ENCODE peak calls at places on chromosome 13, in five cellular contexts. X, F, S, N and V are unnamed samples. For H3K9me3, the result is how much of the 10 kb centered on the place peaks cover.

GRCh38 chr13:95112883-95113282 is 188.4 kb downstream of the ABCC4 start:
- DNase-seq in F (no peak), X (no peak), N (no peak), S (no peak), V (no peak)

GRCh38 chr13:29771247-29771646 is 79.2 kb downstream of the UBL3 start:
- DNase-seq in X (peak), F (no peak), N (peak), S (no peak), V (peak)

GRCh38 chr13:107376393-107377085 is 808.6 kb upstream of the ARGLU1 start:
- DNase-seq in F (no peak), X (no peak), N (peak), S (no peak), V (no peak)

GRCh38 chr13:40215311-40215710 is 451.1 kb downstream of the FOXO1 start:
- DNase-seq in S (no peak), F (no peak), X (no peak), N (no peak), V (no peak)

GRCh38 chr13:49443327-49443688 is 556 bp downstream of the CAB39L start:
- DNase-seq in F (no peak), N (peak), X (peak), S (no peak), V (no peak)

GRCh38 chr13:112892759-112893569 is 76.0 kb upstream of the MCF2L start:
- DNase-seq in S (peak), X (peak), F (no peak), N (no peak), V (no peak)

GRCh38 chr13:48646791-48647190 is 6.9 kb upstream of the CYSLTR2 start:
- DNase-seq in N (no peak), S (peak), F (no peak), X (no peak), V (no peak)

GRCh38 chr13:58165617-58166016 is 534.1 kb downstream of the PCDH17 start:
- DNase-seq in F (no peak), S (no peak), N (no peak), X (no peak), V (no peak)

GRCh38 chr13:48804836-48805601 is 151.3 kb downstream of the CYSLTR2 start:
- DNase-seq in F (no peak), N (no peak), X (no peak), S (no peak), V (no peak)

GRCh38 chr13:93226623-93227279 is at the start of gene GPC6:
- DNase-seq in N (peak), S (no peak), X (peak), F (peak), V (no peak)

GRCh38 chr13:66826398-66826797 is 403.7 kb downstream of the PCDH9 start:
- DNase-seq in F (no peak), S (no peak), N (no peak), X (no peak), V (no peak)

GRCh38 chr13:106597759-106598395 is 29.9 kb upstream of the ARGLU1 start:
- DNase-seq in F (no peak), S (no peak), N (no peak), X (no peak), V (no peak)

GRCh38 chr13:20565120-20565736 is 1.7 kb upstream of the IFT88 start:
- DNase-seq in N (peak), F (no peak), X (no peak), S (no peak), V (no peak)

GRCh38 chr13:20558982-20559381 is 8.0 kb upstream of the IFT88 start:
- DNase-seq in F (no peak), S (no peak), X (no peak), N (no peak), V (no peak)

GRCh38 chr13:20561731-20562130 is 5.2 kb upstream of the IFT88 start:
- DNase-seq in F (no peak), S (no peak), X (no peak), N (no peak), V (no peak)

DNA sequence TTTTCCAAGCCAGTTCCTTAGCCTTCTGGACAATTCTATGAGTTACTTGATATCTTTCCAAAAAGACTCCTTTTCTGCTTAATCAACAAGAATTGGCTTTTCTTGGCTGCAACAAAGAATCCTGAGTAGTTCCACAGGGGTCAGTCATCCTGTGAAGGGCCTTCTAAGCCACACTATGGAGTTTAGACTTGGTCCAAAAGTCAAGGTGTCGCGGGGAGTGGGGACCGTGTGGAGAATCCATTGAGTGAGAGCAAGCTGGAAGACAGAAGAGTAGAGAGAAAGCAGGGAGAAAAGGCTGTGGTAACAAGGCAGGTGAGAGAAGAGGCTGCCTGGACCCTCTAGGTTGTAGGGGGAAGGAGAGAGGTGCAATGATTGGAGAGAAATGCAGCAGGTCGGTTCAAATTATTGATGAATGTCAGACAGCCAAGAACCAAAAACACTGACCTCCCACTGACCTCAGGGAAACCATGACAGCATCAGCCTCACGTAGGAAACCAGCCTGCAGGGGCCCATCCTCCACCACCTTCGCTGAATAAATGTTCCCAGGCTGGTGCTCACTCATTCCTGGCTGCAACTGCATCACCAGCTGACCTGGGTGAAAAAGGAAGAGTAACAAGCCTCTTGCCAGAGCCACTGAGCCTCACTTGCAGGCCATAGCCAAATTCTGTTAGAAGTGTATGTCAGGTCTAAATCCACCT is 7.1 kb upstream of the IFT88 start:
- DNase-seq in S (no peak), F (no peak), N (no peak), X (peak), V (no peak)
- H3K27ac ChIP-seq in S (no peak), F (no peak), N (no peak), X (peak), V (no peak)

DNA sequence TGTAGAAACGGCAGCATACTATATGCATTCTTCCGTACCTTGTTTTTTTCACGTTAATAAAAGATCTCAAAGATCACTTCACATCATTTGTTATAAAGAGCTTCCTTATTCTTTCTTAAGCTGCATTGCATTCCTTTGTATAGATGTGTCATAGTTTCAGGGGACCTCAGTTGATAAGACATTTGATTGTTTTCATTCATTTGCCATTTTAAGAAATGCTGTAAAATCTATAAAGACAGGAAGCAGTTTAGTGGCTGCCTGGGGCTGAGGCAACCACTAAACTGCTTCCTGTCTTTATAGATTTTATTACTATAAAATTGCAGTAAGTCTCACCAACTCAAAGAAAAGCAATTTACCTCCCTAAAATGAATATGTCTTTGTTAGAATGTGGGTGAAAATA is 59.4 kb downstream of the ZDHHC20 start:
- DNase-seq in N (peak), X (no peak), F (no peak), S (no peak), V (peak)
- H3K9me3 ChIP-seq in N (under half), X (under half), F (under half), S (under half), V (under half)

GRCh38 chr13:99388334-99388923 is 81.2 kb upstream of the GPR183 start:
- DNase-seq in X (no peak), F (no peak), N (no peak), S (no peak), V (no peak)
- H3K27ac ChIP-seq in X (no peak), F (no peak), N (no peak), S (no peak), V (peak)

DNA sequence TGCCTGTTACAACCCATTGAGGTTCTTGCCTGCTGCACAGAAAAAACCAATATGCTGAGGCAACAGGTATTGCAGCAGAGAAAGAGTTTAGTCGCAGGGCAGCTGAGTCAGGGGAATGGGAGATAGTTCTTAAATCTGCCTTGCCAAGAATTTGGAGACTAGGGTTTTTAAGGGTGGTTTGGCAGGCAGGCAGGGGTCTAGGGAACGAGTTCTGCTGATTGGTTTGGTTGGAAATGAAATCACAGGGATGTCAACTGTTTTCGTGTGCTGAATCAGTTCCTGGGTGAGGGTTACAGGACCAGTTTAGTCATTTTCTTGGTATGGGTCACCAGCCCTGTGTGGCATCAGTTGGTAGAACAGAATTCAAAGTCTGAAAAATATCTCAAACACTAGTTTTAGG is 36.6 kb downstream of the PDS5B start:
- DNase-seq in N (no peak), F (no peak), S (no peak), X (no peak), V (no peak)
- H3K9me3 ChIP-seq in N (under half), F (under half), S (under half), X (under half), V (under half)

GRCh38 chr13:31167490-31167889 is 5.8 kb upstream of the HSPH1 start:
- DNase-seq in N (no peak), X (no peak), S (no peak), F (no peak), V (no peak)

GRCh38 chr13:31168736-31169135 is 7.0 kb upstream of the HSPH1 start:
- DNase-seq in F (no peak), S (no peak), X (no peak), N (no peak), V (no peak)

GRCh38 chr13:31168166-31168565 is 6.5 kb upstream of the HSPH1 start:
- DNase-seq in X (no peak), N (no peak), S (no peak), F (no peak), V (no peak)

GRCh38 chr13:31162151-31163008 is 676 bp upstream of the HSPH1 start:
- DNase-seq in N (peak), X (peak), S (peak), F (peak), V (peak)

GRCh38 chr13:31166591-31166990 is 4.9 kb upstream of the HSPH1 start:
- DNase-seq in X (no peak), F (no peak), N (no peak), S (no peak), V (no peak)
- H3K27ac ChIP-seq in X (no peak), F (no peak), N (no peak), S (no peak), V (no peak)

DNA sequence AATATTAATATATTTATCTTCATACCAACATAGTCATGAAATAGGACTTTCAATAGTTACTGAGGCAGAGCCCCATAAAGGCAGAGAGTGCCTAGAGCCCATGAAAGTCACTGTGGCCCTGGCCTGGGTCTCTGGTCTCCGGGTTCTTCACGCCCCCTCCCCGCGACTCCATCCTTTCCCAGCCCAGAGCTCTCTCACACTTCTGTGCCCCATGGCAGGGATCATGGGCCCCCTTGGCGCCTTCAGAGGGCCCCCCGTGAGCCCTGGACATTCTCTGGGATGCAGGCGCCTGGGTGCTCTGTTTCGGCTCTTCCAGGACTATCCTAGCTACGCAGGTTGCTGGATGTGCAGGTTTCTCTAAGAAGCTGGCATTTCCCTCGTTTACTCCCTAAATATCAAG is 228.4 kb downstream of the TEX29 start:
- DNase-seq in S (no peak), F (no peak), N (no peak), X (no peak), V (no peak)
- H3K9me3 ChIP-seq in S (under half), F (under half), N (under half), X (under half), V (under half)

DNA sequence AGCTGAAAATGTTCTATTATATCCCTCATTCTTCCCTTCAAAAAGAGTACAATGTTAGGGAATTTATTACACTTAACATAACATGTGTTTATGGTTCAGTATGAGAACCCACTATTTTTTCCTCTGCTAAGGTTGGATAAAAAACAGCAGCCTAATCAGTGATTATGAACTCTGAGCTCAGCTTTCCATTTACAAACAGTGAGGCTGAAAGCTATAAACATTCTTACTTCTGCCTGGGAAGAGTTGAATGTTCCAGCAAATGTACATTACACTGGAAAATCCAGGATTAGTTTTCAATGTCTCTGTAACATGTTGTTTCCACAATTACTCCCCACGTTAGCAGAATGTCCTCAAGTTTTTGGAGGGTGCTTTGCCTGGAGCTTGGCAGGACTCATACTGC is 150.5 kb downstream of the POSTN start:
- DNase-seq in X (peak), F (no peak), N (no peak), S (no peak), V (no peak)
- H3K27ac ChIP-seq in X (peak), F (no peak), N (no peak), S (no peak), V (no peak)

GRCh38 chr13:88507909-88508308 is 836.7 kb downstream of the SLITRK5 start:
- DNase-seq in X (no peak), S (no peak), N (no peak), F (no peak), V (no peak)
- H3K9me3 ChIP-seq in X (under half), S (half or more), N (under half), F (under half), V (under half)